ENCODE peak calls at places on chromosomes 4 and X, in six cellular contexts. H is HCT116, F is H1, W is WTC11, G is K562, E is GM12878. K is an unnamed sample.

GRCh38 chr4:24266951-24267577 is 317.3 kb downstream of the DHX15 start:
- DNase-seq in H (no peak), F (no peak), W (no peak), G (no peak), E (no peak), K (no peak)

GRCh38 chr4:52925531-52925968 is 63.4 kb downstream of the RASL11B start:
- DNase-seq in H (no peak), F (no peak), W (no peak), G (no peak), E (no peak), K (no peak)

GRCh38 chrX:18170910-18171309 is 49.8 kb downstream of the BEND2 start:
- DNase-seq in H (no peak), F (no peak), W (no peak), G (no peak), E (no peak), K (no peak)

GRCh38 chrX:40273356-40274050 is 175.7 kb upstream of the BCOR start:
- DNase-seq in H (no peak), F (no peak), W (no peak), G (peak), E (no peak), K (no peak)

GRCh38 chrX:136115909-136116297 is 31.4 kb upstream of the FHL1 start:
- DNase-seq in H (no peak), F (no peak), W (no peak), G (no peak), E (no peak), K (no peak)

GRCh38 chrX:123060986-123061385 is 123.1 kb upstream of the GRIA3 start:
- DNase-seq in H (no peak), F (no peak), W (no peak), G (no peak), E (no peak), K (no peak)

GRCh38 chrX:105608745-105609144 is 213.6 kb upstream of the NRK start:
- DNase-seq in H (no peak), F (no peak), W (no peak), G (no peak), E (no peak), K (no peak)

GRCh38 chrX:44303119-44303518 is 40.4 kb downstream of the EFHC2 start:
- DNase-seq in H (no peak), F (no peak), W (no peak), G (peak), E (no peak), K (no peak)

GRCh38 chr4:121758896-121759568 is 5.9 kb downstream of the SMIM43 start:
- DNase-seq in H (no peak), F (no peak), W (no peak), G (no peak), E (no peak), K (no peak)

GRCh38 chrX:48831909-48832291 is 3.5 kb downstream of the PCSK1N start:
- DNase-seq in H (no peak), F (peak), W (peak), G (no peak), E (no peak), K (no peak)

DNA sequence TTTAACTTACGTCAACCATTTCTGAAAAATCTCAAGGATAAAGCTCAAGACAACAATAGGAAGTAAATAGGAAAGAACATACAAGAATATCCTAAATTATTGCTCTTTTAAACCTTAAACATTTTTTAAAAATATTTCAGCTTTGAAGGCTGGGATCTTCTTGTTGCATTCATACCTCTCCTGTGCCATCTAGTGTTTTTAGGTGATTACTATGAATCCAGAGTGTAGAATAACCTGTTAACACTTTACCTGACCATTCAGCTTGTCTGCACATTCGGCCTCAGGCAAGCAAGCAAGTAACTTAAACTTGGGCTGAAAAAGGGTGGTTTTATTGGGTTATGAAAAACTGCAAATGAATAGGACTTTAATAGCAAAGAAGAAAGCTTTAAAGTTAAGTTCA is 507.8 kb upstream of the INTU start:
- DNase-seq in H (no peak), F (no peak), W (no peak), G (no peak), E (no peak), K (peak)
- TF ChIP-seq ATF3 in H (no peak), F (no peak), W (no peak), G (no peak), E (no peak), K (no peak)

GRCh38 chrX:45623266-45623665 is 422.6 kb upstream of the DIPK2B start:
- DNase-seq in H (no peak), F (no peak), W (no peak), G (no peak), E (no peak), K (no peak)

GRCh38 chrX:45622042-45622423 is 421.4 kb upstream of the DIPK2B start:
- DNase-seq in H (no peak), F (no peak), W (no peak), G (no peak), E (no peak), K (no peak)

GRCh38 chrX:45621356-45622041 is 420.8 kb upstream of the DIPK2B start:
- DNase-seq in H (no peak), F (no peak), W (no peak), G (no peak), E (no peak), K (no peak)

GRCh38 chrX:45622538-45622937 is 421.9 kb upstream of the DIPK2B start:
- DNase-seq in H (no peak), F (no peak), W (no peak), G (no peak), E (no peak), K (no peak)

DNA sequence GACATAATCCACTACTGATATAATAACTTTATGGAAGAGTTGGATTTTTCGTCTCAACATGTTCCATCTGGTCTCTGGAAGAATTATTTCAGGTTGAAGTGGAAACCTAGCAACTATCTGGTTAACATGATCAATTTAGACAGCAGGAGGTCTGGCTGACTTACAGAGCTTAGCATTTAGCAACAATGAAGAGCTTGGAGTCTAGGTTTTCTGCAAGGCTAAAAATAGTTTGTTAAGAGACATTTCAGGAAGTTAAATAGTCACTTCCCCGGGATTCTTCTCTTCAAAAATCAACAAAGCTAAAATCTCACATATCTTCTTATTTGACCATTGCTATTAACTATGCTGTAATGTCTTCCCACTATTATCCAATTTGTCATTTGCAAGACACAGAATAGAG is 418.6 kb upstream of the DIPK2B start:
- DNase-seq in H (no peak), F (no peak), W (no peak), G (no peak), E (no peak), K (no peak)
- TF ChIP-seq ATF3 in H (no peak), F (no peak), W (no peak), G (no peak), E (no peak), K (no peak)

GRCh38 chr4:107037188-107037587 is 1.1 kb upstream of the DKK2 start:
- DNase-seq in H (no peak), F (peak), W (peak), G (no peak), E (no peak), K (no peak)
- TF ChIP-seq ATF3 in H (no peak), F (no peak), W (no peak), G (no peak), E (no peak), K (no peak)

DNA sequence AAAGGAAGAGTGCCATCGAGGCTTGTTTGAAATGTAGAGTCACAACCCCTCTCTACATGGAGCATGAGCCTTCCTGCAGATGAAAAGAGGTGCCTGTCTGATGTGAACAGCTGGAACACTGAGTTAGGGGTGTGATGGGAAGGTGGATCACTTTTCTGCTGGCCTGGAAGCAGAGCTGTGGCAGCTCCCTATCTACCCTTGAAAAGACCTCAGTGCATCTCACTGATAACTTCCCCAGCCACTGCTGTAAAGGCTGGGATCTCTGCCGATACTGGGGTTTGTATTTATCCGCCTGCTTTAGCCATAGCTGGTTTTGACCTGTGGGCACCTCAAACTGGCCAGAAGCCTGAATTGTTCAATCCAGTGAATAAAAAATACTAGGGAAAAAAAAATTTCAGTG is 46.8 kb downstream of the HPGD start:
- DNase-seq in H (no peak), F (no peak), W (no peak), G (peak), E (no peak), K (no peak)
- TF ChIP-seq ATF3 in H (no peak), F (no peak), W (no peak), G (no peak), E (no peak), K (no peak)

GRCh38 chrX:1384738-1385250 is 7.1 kb downstream of the SLC25A6 start:
- DNase-seq in H (no peak), F (peak), W (peak), G (no peak), E (no peak), K (no peak)
- TF ChIP-seq ATF3 in H (no peak), F (no peak), W (no peak), G (no peak), E (no peak), K (no peak)

GRCh38 chr4:89129080-89129640 is 17.8 kb downstream of the TIGD2 start:
- DNase-seq in H (no peak), F (no peak), W (no peak), G (no peak), E (no peak), K (peak)
- TF ChIP-seq ATF3 in H (no peak), F (no peak), W (no peak), G (no peak), E (no peak), K (no peak)

DNA sequence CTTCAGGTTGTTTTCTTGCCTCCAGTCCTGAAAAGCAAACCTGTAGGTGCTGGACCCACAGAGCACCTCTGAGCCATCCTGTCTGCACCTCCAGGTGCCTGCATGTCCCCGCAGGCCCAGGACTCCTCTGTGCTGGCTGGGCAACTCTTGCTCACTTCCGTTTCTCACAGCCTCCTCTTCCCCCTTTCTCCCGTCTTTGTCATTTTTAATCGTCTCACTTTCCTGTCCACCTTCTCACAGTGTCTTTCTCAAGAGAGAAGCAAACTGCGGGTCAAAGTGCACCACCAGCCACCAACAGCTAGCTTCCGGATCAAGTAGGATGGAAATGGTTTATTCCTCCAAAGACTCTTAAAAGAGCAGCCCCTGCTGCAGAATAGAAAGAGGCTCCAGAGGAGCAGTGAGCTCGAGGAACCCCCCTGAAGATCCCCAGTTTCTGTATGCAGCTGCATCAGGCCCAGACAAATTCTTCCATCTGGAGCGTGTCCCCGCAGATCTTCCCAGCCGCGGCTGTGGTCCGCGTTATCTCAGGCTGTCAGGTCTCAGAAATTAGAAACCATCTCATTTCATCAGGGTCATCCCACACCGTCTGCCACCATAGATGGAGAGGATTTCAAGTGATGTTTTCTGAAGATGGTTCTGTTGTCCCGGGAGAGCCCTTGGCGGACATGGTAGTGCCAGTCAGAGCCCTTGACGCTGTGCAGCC is 87.7 kb downstream of the FHDC1 start:
- DNase-seq in H (no peak), F (no peak), W (no peak), G (peak), E (no peak), K (no peak)
- TF ChIP-seq ATF3 in H (no peak), F (no peak), W (no peak), G (no peak), E (no peak), K (no peak)

GRCh38 chr4:187464561-187464960 is 531.0 kb upstream of the ZFP42 start:
- DNase-seq in H (no peak), F (no peak), W (no peak), G (no peak), E (no peak), K (no peak)

GRCh38 chr4:187460016-187460415 is 535.6 kb upstream of the ZFP42 start:
- DNase-seq in H (no peak), F (no peak), W (no peak), G (no peak), E (no peak), K (no peak)
- TF ChIP-seq ATF3 in H (no peak), F (no peak), W (no peak), G (no peak), E (no peak), K (no peak)

GRCh38 chr4:61246003-61246402 is 45.9 kb downstream of the ADGRL3 start:
- DNase-seq in H (no peak), F (no peak), W (no peak), G (no peak), E (no peak), K (no peak)
- TF ChIP-seq ATF3 in H (no peak), F (no peak), W (no peak), G (no peak), E (no peak), K (no peak)

K was measured in HepG2.